ENCODE peak calls at places on chromosomes 2 and 18, in four cellular contexts. V is GM06990, C is AG09319, X is NB4. Y is an unnamed sample.

GRCh38 chr18:59961086-59961485 is 61.3 kb downstream of the PMAIP1 start:
- DNase-seq in X (no peak), C (no peak), V (peak; percentile 44), Y (no peak)

GRCh38 chr2:23900133-23900926 is 26.6 kb downstream of the ATAD2B start:
- DNase-seq in C (no peak), X (peak; percentile 78), V (no peak), Y (no peak)

GRCh38 chr2:86218124-86218523 is 18.9 kb downstream of the MRPL35 start:
- DNase-seq in X (no peak), V (no peak), C (no peak), Y (no peak)

GRCh38 chr18:38619129-38619528 is 1053.5 kb upstream of the CELF4 start:
- DNase-seq in X (peak; percentile 1), V (no peak), C (no peak), Y (no peak)

GRCh38 chr2:239824051-239824694 is 201.0 kb downstream of the NDUFA10 start:
- DNase-seq in X (peak; percentile 20), V (no peak), C (no peak), Y (no peak)

GRCh38 chr2:66489433-66489832 is 54.5 kb downstream of the MEIS1 start:
- DNase-seq in X (no peak), C (no peak), V (no peak), Y (no peak)

GRCh38 chr2:64939332-64939917 is 49.8 kb upstream of the SLC1A4 start:
- DNase-seq in X (no peak), V (no peak), C (no peak), Y (no peak)

GRCh38 chr2:132595186-132595585 is 74.8 kb downstream of the LYPD1 start:
- DNase-seq in X (no peak), C (no peak), V (no peak), Y (no peak)

GRCh38 chr2:48548871-48549270 is 18.9 kb downstream of the STON1 start:
- DNase-seq in X (no peak), C (no peak), V (no peak), Y (peak; percentile 92)

GRCh38 chr2:102063948-102064678 is 72.4 kb downstream of the IL1R2 start:
- DNase-seq in V (no peak), X (peak; percentile 99), C (peak; percentile 98), Y (peak; percentile 95)

GRCh38 chr18:54749291-54749690 is 79.0 kb upstream of the RAB27B start:
- DNase-seq in X (no peak), V (no peak), C (no peak), Y (no peak)

GRCh38 chr2:102166189-102166845 is 20.5 kb upstream of the IL1RL2 start:
- DNase-seq in V (no peak), C (peak; percentile 42), X (peak; percentile 19), Y (peak; percentile 40)

GRCh38 chr2:142218471-142218870 is 87.7 kb upstream of the LRP1B start:
- DNase-seq in X (no peak), C (no peak), V (no peak), Y (no peak)

GRCh38 chr2:206693399-206694137 is 24.6 kb downstream of the DYTN start:
- DNase-seq in X (peak; percentile 75), V (no peak), C (peak; percentile 36), Y (peak; percentile 68)

GRCh38 chr2:172970660-172971059 is 105.0 kb upstream of the MAP3K20 start:
- DNase-seq in V (no peak), X (no peak), C (no peak), Y (no peak)

GRCh38 chr2:223260681-223261080 is 208.7 kb downstream of the KCNE4 start:
- DNase-seq in X (no peak), C (no peak), V (no peak), Y (no peak)

GRCh38 chr2:191225690-191226089 is 19.5 kb upstream of the MYO1B start:
- DNase-seq in X (no peak), C (no peak), V (no peak), Y (no peak)

GRCh38 chr2:160125366-160125765 is 63.0 kb upstream of the PLA2R1 start:
- DNase-seq in C (no peak), V (no peak), X (no peak), Y (no peak)

GRCh38 chr2:15582645-15583340 is 8.9 kb upstream of the DDX1 start:
- DNase-seq in C (no peak), V (peak; percentile 17), X (no peak), Y (no peak)

GRCh38 chr2:234818937-234819336 is 132.9 kb upstream of the SH3BP4 start:
- DNase-seq in C (no peak), X (no peak), V (no peak), Y (no peak)
- TF ChIP-seq CTCF in C (no peak), X (no peak), V (no peak), Y (peak; percentile 15)

GRCh38 chr2:227325824-227326195 is 759 bp downstream of the MFF start:
- DNase-seq in X (peak; percentile 57), C (no peak), V (peak; percentile 69), Y (peak; percentile 18)

GRCh38 chr2:227323818-227324217 is 1.2 kb upstream of the MFF start:
- DNase-seq in C (no peak), X (no peak), V (no peak), Y (no peak)

GRCh38 chr2:227326783-227327182 is 1.7 kb downstream of the MFF start:
- DNase-seq in V (no peak), C (no peak), X (no peak), Y (no peak)

GRCh38 chr2:227324671-227325055 is 388 bp upstream of the MFF start:
- DNase-seq in C (no peak), X (peak; percentile 50), V (no peak), Y (no peak)

DNA sequence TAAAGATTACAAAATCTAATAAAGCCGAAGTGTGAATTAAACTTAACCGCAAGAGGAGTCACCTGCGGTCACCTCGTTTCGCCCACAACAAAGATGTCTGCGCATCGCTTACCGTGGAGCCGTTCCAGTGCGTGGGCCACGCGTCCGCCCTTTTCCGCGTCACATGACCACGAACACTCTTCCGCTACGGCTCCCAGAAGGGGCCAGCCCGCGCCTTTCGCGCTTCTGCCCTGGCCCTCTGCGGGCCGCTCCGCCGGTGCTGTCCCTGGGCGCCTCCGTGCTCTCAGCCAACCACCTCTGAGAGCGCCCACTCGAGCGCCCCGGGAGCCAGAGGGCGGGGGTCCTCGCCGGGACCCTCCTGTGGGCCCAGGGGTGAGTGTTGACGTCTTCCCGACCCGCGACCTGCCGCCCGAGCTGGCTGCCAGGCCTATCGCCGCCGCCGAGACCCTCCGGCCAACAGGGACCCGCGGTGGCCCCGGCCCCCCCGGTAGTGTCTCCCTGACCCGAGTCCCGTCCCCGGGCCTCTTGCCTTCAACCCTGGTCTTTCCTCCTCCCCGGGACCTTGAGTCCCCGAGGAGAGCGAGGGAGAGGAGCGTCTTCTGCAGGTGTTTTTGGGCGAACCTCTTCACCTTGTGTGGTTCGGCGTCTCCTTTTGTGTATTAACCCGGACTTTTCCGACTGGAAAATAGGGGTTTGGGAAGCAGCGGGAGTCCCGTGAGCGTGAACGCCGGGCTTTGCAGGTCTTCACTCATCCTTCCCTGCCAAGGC is at the start of gene MFF:
- DNase-seq in X (peak; percentile 97), C (peak; percentile 74), V (peak; percentile 91), Y (peak; percentile 80)
- TF ChIP-seq CTCF in X (no peak), C (peak; percentile 12), V (peak; percentile 49), Y (peak; percentile 22)

DNA sequence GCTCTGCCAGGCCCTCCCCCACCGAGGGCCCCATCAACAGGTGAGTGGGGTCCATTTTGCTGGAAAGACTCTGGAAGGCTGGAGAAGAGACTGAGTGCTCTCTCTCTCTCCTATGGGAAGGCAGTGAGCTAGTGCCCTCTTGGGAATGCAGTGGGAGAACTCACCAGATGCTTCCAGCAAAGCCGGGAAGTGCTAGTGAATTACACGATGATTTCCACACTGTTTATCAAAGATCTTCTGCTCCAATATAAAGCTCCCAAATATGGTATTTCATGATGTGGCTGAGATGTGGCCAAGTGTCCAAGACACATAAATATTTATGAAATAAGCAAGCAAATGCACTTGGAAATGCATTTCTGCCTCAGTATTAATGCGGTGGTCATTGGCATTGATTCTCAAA is 135.9 kb downstream of the VAPA start:
- DNase-seq in X (no peak), C (no peak), V (no peak), Y (no peak)
- TF ChIP-seq CTCF in X (no peak), C (no peak), V (no peak), Y (no peak)

GRCh38 chr2:224382973-224383555 is 18.8 kb downstream of the FAM124B start:
- DNase-seq in C (no peak), V (no peak), X (no peak), Y (no peak)

GRCh38 chr2:224379210-224379609 is 22.7 kb downstream of the FAM124B start:
- DNase-seq in C (no peak), V (no peak), X (no peak), Y (no peak)

GRCh38 chr2:224381913-224382647 is 19.8 kb downstream of the FAM124B start:
- DNase-seq in X (no peak), C (no peak), V (no peak), Y (no peak)

GRCh38 chr2:224379986-224380385 is 21.9 kb downstream of the FAM124B start:
- DNase-seq in X (no peak), C (no peak), V (no peak), Y (no peak)

GRCh38 chr2:224378087-224379085 is 23.5 kb downstream of the FAM124B start:
- DNase-seq in C (no peak), V (no peak), X (no peak), Y (no peak)
- TF ChIP-seq CTCF in C (no peak), V (no peak), X (no peak), Y (peak; percentile 17)

GRCh38 chr2:170823800-170824153 is 7.1 kb downstream of the GAD1 start:
- DNase-seq in V (no peak), X (peak; percentile 65), C (no peak), Y (no peak)
- TF ChIP-seq CTCF in V (peak; percentile 5), X (no peak), C (no peak), Y (no peak)

DNA sequence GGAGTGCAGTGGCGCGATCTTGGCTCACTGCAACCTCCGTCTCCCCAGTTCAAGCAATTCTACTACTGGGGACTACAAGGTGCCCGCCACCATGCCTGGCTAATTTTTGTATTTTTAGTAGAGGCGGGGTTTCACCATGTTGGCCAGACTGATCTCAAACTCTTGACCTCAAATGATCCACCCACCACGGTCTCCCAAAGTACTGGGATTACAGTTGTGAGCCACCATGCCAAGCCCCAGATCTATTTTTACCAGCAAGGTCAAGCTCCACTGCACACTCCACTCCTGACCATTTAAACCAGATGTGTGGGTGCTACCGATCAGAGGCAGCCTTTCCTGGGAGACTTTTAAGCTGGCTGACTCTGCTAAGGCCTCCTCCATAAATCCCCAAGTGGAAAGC is 67.5 kb upstream of the CD226 start:
- DNase-seq in V (no peak), C (no peak), X (no peak), Y (no peak)
- TF ChIP-seq CTCF in V (no peak), C (no peak), X (no peak), Y (no peak)

DNA sequence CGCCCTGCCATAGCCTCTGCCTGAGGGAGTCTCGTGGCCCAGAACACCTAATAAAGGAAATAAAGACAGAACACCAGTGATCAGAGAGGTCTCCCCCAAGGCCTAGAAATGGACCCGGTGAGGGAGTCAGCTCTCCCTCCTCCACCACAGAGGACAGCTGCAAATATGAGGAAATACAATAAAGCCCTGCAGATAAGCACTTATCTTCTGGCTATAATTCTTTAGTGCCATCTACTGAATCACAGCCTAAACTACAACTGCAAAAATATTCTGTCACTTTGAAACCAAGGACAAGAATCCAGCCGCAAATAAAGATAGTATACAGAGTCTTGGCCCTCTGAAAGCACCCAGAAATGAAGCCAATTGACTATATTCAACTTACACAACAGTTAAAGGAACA is 42.4 kb upstream of the TACR1 start:
- DNase-seq in C (no peak), X (peak; percentile 51), V (no peak), Y (no peak)
- TF ChIP-seq CTCF in C (no peak), X (peak; percentile 51), V (peak; percentile 56), Y (peak; percentile 13)

DNA sequence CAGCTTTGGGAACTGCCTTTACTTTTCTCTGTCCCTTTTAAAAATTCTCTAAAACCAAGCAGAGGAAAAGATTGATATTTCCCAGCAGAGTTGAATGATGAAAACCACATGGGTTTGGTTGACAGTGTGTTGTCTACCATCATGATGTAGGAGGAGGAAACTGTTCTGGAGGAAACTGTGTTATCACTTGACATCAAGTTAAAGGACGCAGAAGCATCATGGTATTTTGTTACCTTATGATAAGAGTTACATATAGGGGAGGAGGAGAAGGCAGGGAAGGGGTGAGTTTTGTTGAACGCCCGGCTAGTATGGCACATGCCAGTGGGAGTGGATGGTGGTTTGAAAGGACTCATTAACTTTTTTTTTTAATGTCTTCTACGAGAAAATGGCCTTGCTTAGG is 886 bp downstream of the TMEM17 start:
- DNase-seq in C (no peak), V (no peak), X (peak; percentile 9), Y (no peak)
- TF ChIP-seq CTCF in C (no peak), V (no peak), X (no peak), Y (no peak)

Y was measured in astrocyte of the cerebellum.